ENCODE peak calls at places on chromosomes 4 and X, in nine cellular contexts. P, K, V, O, F, U, L, R and J are unnamed samples.

GRCh38 chrX:17459008-17459407 is 84.0 kb downstream of the NHS start:
- DNase-seq in P (no peak), K (no peak), V (no peak), O (no peak), F (no peak), U (peak; percentile 54), L (peak; percentile 36), R (peak; percentile 63), J (no peak)

GRCh38 chr4:133588306-133588705 is 439.2 kb downstream of the PCDH10 start:
- DNase-seq in P (no peak), K (no peak), V (no peak), O (no peak), F (no peak), U (no peak), L (no peak), R (no peak), J (no peak)

GRCh38 chr4:74768857-74769525 is 25.3 kb downstream of the BTC start:
- DNase-seq in P (peak; percentile 33), K (peak; percentile 61), V (peak; percentile 19), O (no peak), F (no peak), U (no peak), L (no peak), R (peak; percentile 50), J (no peak)

GRCh38 chr4:61211781-61212180 is 11.7 kb downstream of the ADGRL3 start:
- DNase-seq in P (no peak), K (no peak), V (no peak), O (no peak), F (no peak), U (no peak), L (no peak), R (peak; percentile 30), J (no peak)

GRCh38 chrX:9231491-9231890 is 197.6 kb upstream of the FAM9B start:
- DNase-seq in P (peak; percentile 3), K (peak; percentile 54), V (no peak), O (no peak), F (no peak), U (no peak), L (no peak), R (peak; percentile 34), J (no peak)

GRCh38 chr4:152325831-152326230 is 210.1 kb downstream of the FBXW7 start:
- DNase-seq in P (no peak), K (peak; percentile 62), V (no peak), O (no peak), F (no peak), U (no peak), L (no peak), R (no peak), J (no peak)

GRCh38 chr4:146095091-146095690 is 80.3 kb upstream of the LSM6 start:
- DNase-seq in P (peak; percentile 59), K (peak; percentile 41), V (peak; percentile 41), O (no peak), F (no peak), U (no peak), L (peak; percentile 36), R (peak; percentile 81), J (no peak)

GRCh38 chr4:92303621-92304027 is at the start of gene GRID2:
- DNase-seq in P (no peak), K (no peak), V (peak; percentile 17), O (peak; percentile 43), F (no peak), U (no peak), L (peak; percentile 24), R (peak; percentile 16), J (no peak)

GRCh38 chr4:141645611-141646340 is 9.4 kb downstream of the IL15 start:
- DNase-seq in P (peak; percentile 92), K (no peak), V (no peak), O (no peak), F (no peak), U (no peak), L (no peak), R (peak; percentile 76), J (no peak)

GRCh38 chr4:86233681-86234080 is 126.2 kb downstream of the MAPK10 start:
- DNase-seq in P (peak; percentile 42), K (peak; percentile 35), V (no peak), O (no peak), F (no peak), U (no peak), L (no peak), R (peak; percentile 41), J (no peak)

GRCh38 chr4:48212165-48212564 is 57.5 kb downstream of the TEC start:
- DNase-seq in P (no peak), K (no peak), V (no peak), O (no peak), F (no peak), U (no peak), L (no peak), R (no peak), J (no peak)

GRCh38 chr4:110654254-110654635 is 31.4 kb upstream of the PITX2 start:
- DNase-seq in P (peak; percentile 20), K (no peak), V (no peak), O (no peak), F (no peak), U (no peak), L (no peak), R (peak; percentile 15), J (no peak)

GRCh38 chr4:163804001-163804400 is 309.5 kb downstream of the TMA16 start:
- DNase-seq in P (no peak), K (no peak), V (no peak), O (no peak), F (no peak), U (no peak), L (no peak), R (no peak), J (no peak)

GRCh38 chr4:13635281-13635799 is 7.8 kb upstream of the BOD1L1 start:
- DNase-seq in P (no peak), K (no peak), V (no peak), O (no peak), F (no peak), U (no peak), L (no peak), R (no peak), J (no peak)

GRCh38 chr4:158666892-158667291 is 4.8 kb downstream of the C4orf46 start:
- DNase-seq in P (no peak), K (no peak), V (no peak), O (no peak), F (no peak), U (no peak), L (no peak), R (no peak), J (no peak)

GRCh38 chr4:158669310-158669709 is 2.4 kb downstream of the C4orf46 start:
- DNase-seq in P (no peak), K (no peak), V (no peak), O (no peak), F (no peak), U (no peak), L (no peak), R (no peak), J (no peak)

GRCh38 chr4:158664806-158665205 is 6.9 kb downstream of the C4orf46 start:
- DNase-seq in P (no peak), K (no peak), V (no peak), O (no peak), F (no peak), U (no peak), L (no peak), R (no peak), J (no peak)

GRCh38 chr4:158670975-158671664 is 567 bp downstream of the C4orf46 start:
- DNase-seq in P (peak; percentile 70), K (peak; percentile 63), V (peak; percentile 50), O (peak; percentile 66), F (peak; percentile 71), U (peak; percentile 61), L (peak; percentile 54), R (peak; percentile 84), J (no peak)

DNA sequence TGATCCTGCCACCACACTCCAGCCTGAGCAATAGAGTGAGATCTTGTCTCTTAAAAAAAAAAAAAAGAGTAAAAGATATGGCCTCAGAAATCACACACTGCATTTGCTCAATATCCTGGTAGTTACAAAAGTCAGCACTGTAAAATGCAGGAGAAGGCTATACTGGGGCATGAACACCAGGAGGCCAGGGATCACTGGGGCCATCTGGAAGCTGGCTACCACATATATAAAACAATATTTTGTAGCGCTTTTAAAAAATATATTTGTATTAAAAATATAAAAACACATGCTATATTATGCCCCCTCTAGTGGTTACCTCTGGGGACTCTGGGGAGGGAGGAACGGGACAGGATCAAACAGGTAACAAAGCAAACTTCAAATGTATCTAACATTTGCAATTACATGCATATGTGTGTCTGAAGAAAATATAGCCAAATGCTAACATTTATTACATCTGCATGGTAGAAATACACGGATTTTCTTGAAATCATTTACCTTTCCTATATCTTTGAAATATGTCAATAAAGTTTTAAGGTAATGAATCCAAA is 4.0 kb downstream of the C4orf46 start:
- DNase-seq in P (peak; percentile 16), K (peak; percentile 35), V (peak; percentile 41), O (no peak), F (no peak), U (no peak), L (no peak), R (peak; percentile 53), J (no peak)
- TF ChIP-seq CTCF in P (peak; percentile 77), K (peak; percentile 63), V (peak; percentile 45), O (peak; percentile 85), F (peak; percentile 31), U (no peak), L (no peak), R (peak; percentile 71), J (no peak)

DNA sequence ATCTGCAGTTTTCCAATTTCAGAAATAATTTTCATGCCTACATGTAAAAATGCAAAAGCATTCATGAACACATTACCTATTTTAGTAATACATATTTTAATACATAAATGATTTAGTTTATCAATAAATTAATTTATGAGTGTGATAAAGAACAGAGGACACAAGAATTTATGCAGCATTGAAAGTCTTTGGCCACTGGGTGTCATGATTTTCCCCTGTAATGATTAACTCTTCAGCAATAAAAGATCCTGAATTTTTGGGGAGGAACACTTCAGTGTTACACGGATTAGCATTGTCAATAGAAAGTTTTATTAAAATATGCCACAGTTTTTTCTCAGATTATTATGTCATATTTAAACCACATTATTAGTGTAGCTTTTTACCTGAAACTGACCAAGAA is 8.6 kb upstream of the VCX2 start:
- DNase-seq in P (no peak), K (no peak), V (no peak), O (no peak), F (no peak), U (no peak), L (no peak), R (peak; percentile 3), J (no peak)
- TF ChIP-seq CTCF in P (peak; percentile 14), K (peak; percentile 61), V (no peak), O (peak; percentile 35), F (peak; percentile 11), U (no peak), L (no peak), R (no peak), J (no peak)

GRCh38 chrX:15930585-15930984 is 76.0 kb upstream of the AP1S2 start:
- DNase-seq in P (no peak), K (no peak), V (no peak), O (no peak), F (no peak), U (no peak), L (no peak), R (peak; percentile 54), J (no peak)
- TF ChIP-seq CTCF in P (peak; percentile 39), K (peak; percentile 27), V (peak; percentile 10), O (peak; percentile 46), F (peak; percentile 22), U (no peak), L (no peak), R (peak; percentile 30), J (no peak)

DNA sequence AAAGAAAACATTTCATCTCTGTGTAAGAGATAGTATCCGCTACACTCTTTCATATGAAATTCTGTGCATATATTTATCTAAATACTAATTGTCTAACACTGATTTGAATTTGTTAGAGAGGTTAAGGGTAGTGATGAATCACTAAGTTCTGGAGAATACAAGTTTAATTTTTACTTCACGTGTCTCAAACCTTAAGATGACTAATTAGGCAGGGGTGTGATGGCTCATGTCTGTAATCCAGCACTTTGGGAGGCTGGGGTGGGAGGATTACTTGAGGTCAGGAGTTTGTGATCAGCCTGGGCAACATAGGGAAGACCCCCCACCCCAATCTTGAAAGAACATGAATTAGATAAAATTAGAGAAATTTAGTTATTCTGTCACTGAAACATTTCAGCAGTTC is 2241.9 kb downstream of the PCDH7 start:
- DNase-seq in P (no peak), K (no peak), V (no peak), O (no peak), F (no peak), U (no peak), L (no peak), R (no peak), J (no peak)
- TF ChIP-seq CTCF in P (no peak), K (no peak), V (no peak), O (no peak), F (no peak), U (no peak), L (no peak), R (no peak), J (no peak)